ENCODE peak calls at places on chromosomes 6 and 20, in seven cellular contexts. One of them, this sample, is unnamed.

GRCh38 chr6:51844391-51844735 is 243.1 kb downstream of the PKHD1 start:
- DNase-seq in endothelial cell: peak
- DNase-seq in B cell: no peak
- DNase-seq in MCF 10A: peak
- DNase-seq in astrocyte of the cerebellum: no peak
- DNase-seq in heart left ventricle: no peak
- DNase-seq in A549: no peak
- DNase-seq in this sample: no peak

GRCh38 chr20:51132286-51132810 is 109.4 kb upstream of the KCNG1 start:
- DNase-seq in endothelial cell: no peak
- DNase-seq in B cell: no peak
- DNase-seq in MCF 10A: no peak
- DNase-seq in astrocyte of the cerebellum: no peak
- DNase-seq in heart left ventricle: no peak
- DNase-seq in A549: no peak
- DNase-seq in this sample: no peak

GRCh38 chr6:2734517-2735076 is 16.1 kb downstream of the MYLK4 start:
- DNase-seq in endothelial cell: no peak
- DNase-seq in B cell: no peak
- DNase-seq in MCF 10A: peak
- DNase-seq in astrocyte of the cerebellum: no peak
- DNase-seq in heart left ventricle: no peak
- DNase-seq in A549: no peak
- DNase-seq in this sample: peak

GRCh38 chr20:32763202-32763999 is 1.2 kb downstream of the DNMT3B start:
- DNase-seq in endothelial cell: no peak
- DNase-seq in B cell: peak
- DNase-seq in MCF 10A: no peak
- DNase-seq in astrocyte of the cerebellum: no peak
- DNase-seq in heart left ventricle: no peak
- DNase-seq in A549: no peak
- DNase-seq in this sample: no peak

GRCh38 chr6:148595550-148595949 is 151.3 kb upstream of the UST start:
- DNase-seq in endothelial cell: no peak
- DNase-seq in B cell: no peak
- DNase-seq in MCF 10A: no peak
- DNase-seq in astrocyte of the cerebellum: no peak
- DNase-seq in heart left ventricle: no peak
- DNase-seq in A549: no peak
- DNase-seq in this sample: no peak

GRCh38 chr6:133756046-133756445 is 132.9 kb upstream of the TCF21 start:
- DNase-seq in endothelial cell: no peak
- DNase-seq in B cell: no peak
- DNase-seq in MCF 10A: no peak
- DNase-seq in astrocyte of the cerebellum: no peak
- DNase-seq in heart left ventricle: no peak
- DNase-seq in A549: no peak
- DNase-seq in this sample: no peak

GRCh38 chr20:45779011-45779915 is 12.4 kb downstream of the WFDC3 start:
- DNase-seq in endothelial cell: no peak
- DNase-seq in B cell: no peak
- DNase-seq in MCF 10A: peak
- DNase-seq in astrocyte of the cerebellum: peak
- DNase-seq in heart left ventricle: peak
- DNase-seq in A549: peak
- DNase-seq in this sample: no peak

GRCh38 chr20:10984899-10985298 is 311.1 kb upstream of the JAG1 start:
- DNase-seq in endothelial cell: no peak
- DNase-seq in B cell: no peak
- DNase-seq in MCF 10A: no peak
- DNase-seq in astrocyte of the cerebellum: no peak
- DNase-seq in heart left ventricle: no peak
- DNase-seq in A549: peak
- DNase-seq in this sample: no peak

GRCh38 chr6:79076160-79076559 is 1.9 kb downstream of the PHIP start:
- DNase-seq in endothelial cell: no peak
- DNase-seq in B cell: no peak
- DNase-seq in MCF 10A: peak
- DNase-seq in astrocyte of the cerebellum: no peak
- DNase-seq in heart left ventricle: no peak
- DNase-seq in A549: no peak
- DNase-seq in this sample: no peak

GRCh38 chr6:105587349-105588115 is 184.7 kb upstream of the PREP start:
- DNase-seq in endothelial cell: no peak
- DNase-seq in B cell: no peak
- DNase-seq in MCF 10A: peak
- DNase-seq in astrocyte of the cerebellum: no peak
- DNase-seq in heart left ventricle: no peak
- DNase-seq in A549: peak
- DNase-seq in this sample: no peak

GRCh38 chr6:31158863-31159855 is 770 bp downstream of the TCF19 start:
- DNase-seq in endothelial cell: no peak
- DNase-seq in B cell: peak
- DNase-seq in MCF 10A: peak
- DNase-seq in astrocyte of the cerebellum: no peak
- DNase-seq in heart left ventricle: no peak
- DNase-seq in A549: no peak
- DNase-seq in this sample: no peak

GRCh38 chr6:108897371-108897770 is 49.1 kb downstream of the ARMC2 start:
- DNase-seq in endothelial cell: no peak
- DNase-seq in B cell: no peak
- DNase-seq in MCF 10A: peak
- DNase-seq in astrocyte of the cerebellum: no peak
- DNase-seq in heart left ventricle: peak
- DNase-seq in A549: peak
- DNase-seq in this sample: no peak

GRCh38 chr6:83633149-83633548 is 75.8 kb downstream of the SNAP91 start:
- DNase-seq in endothelial cell: no peak
- DNase-seq in B cell: no peak
- DNase-seq in MCF 10A: no peak
- DNase-seq in astrocyte of the cerebellum: no peak
- DNase-seq in heart left ventricle: no peak
- DNase-seq in A549: no peak
- DNase-seq in this sample: no peak

GRCh38 chr6:72864236-72864635 is 242.4 kb downstream of the KCNQ5 start:
- DNase-seq in endothelial cell: no peak
- DNase-seq in B cell: no peak
- DNase-seq in MCF 10A: no peak
- DNase-seq in astrocyte of the cerebellum: no peak
- DNase-seq in heart left ventricle: no peak
- DNase-seq in A549: no peak
- DNase-seq in this sample: no peak

GRCh38 chr6:142341855-142342330 is 40.1 kb downstream of the ADGRG6 start:
- DNase-seq in endothelial cell: no peak
- DNase-seq in B cell: no peak
- DNase-seq in MCF 10A: no peak
- DNase-seq in astrocyte of the cerebellum: no peak
- DNase-seq in heart left ventricle: no peak
- DNase-seq in A549: no peak
- DNase-seq in this sample: no peak

GRCh38 chr6:125640441-125641150 is 108.8 kb upstream of the HEY2 start:
- DNase-seq in endothelial cell: no peak
- DNase-seq in B cell: no peak
- DNase-seq in MCF 10A: no peak
- DNase-seq in astrocyte of the cerebellum: no peak
- DNase-seq in heart left ventricle: no peak
- DNase-seq in A549: no peak
- DNase-seq in this sample: no peak

GRCh38 chr6:114108119-114109002 is 137.4 kb upstream of the HDAC2 start:
- DNase-seq in endothelial cell: peak
- DNase-seq in B cell: no peak
- DNase-seq in MCF 10A: peak
- DNase-seq in astrocyte of the cerebellum: peak
- DNase-seq in heart left ventricle: peak
- DNase-seq in A549: peak
- DNase-seq in this sample: no peak

GRCh38 chr20:19958243-19958642 is 58.9 kb upstream of the NAA20 start:
- DNase-seq in endothelial cell: no peak
- DNase-seq in B cell: no peak
- DNase-seq in MCF 10A: peak
- DNase-seq in astrocyte of the cerebellum: no peak
- DNase-seq in heart left ventricle: no peak
- DNase-seq in A549: no peak
- DNase-seq in this sample: no peak

GRCh38 chr20:19962958-19963357 is 54.2 kb upstream of the NAA20 start:
- DNase-seq in endothelial cell: no peak
- DNase-seq in B cell: no peak
- DNase-seq in MCF 10A: no peak
- DNase-seq in astrocyte of the cerebellum: no peak
- DNase-seq in heart left ventricle: no peak
- DNase-seq in A549: no peak
- DNase-seq in this sample: no peak

GRCh38 chr20:19958923-19959322 is 58.2 kb upstream of the NAA20 start:
- DNase-seq in endothelial cell: no peak
- DNase-seq in B cell: no peak
- DNase-seq in MCF 10A: no peak
- DNase-seq in astrocyte of the cerebellum: no peak
- DNase-seq in heart left ventricle: no peak
- DNase-seq in A549: no peak
- DNase-seq in this sample: no peak

GRCh38 chr20:19961298-19961697 is 55.9 kb upstream of the NAA20 start:
- DNase-seq in endothelial cell: no peak
- DNase-seq in B cell: no peak
- DNase-seq in MCF 10A: no peak
- DNase-seq in astrocyte of the cerebellum: no peak
- DNase-seq in heart left ventricle: no peak
- DNase-seq in A549: no peak
- DNase-seq in this sample: no peak

DNA sequence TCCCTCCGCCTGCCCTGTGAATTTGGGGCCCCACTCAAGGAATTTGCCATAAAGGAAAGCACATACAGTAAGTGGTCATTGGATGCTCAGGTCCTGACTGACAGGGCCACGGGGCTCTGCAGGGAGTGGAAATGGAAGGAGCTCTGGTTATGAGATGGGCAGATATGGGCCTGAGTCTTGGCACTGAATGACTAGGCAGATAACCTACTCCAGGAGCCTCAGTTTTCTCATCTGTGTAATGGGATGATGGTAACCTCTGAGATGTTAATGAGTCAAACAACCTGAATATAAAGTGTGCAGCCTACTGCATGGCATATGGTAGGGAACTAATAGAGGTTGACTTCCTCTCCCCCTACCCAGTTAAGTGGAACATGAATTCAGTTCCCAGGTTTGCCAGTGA is 56.4 kb upstream of the NAA20 start:
- DNase-seq in endothelial cell: no peak
- DNase-seq in B cell: no peak
- DNase-seq in MCF 10A: no peak
- DNase-seq in astrocyte of the cerebellum: no peak
- DNase-seq in heart left ventricle: no peak
- DNase-seq in A549: no peak
- DNase-seq in this sample: no peak
- TF ChIP-seq CTCF in endothelial cell: no peak
- TF ChIP-seq CTCF in B cell: no peak
- TF ChIP-seq CTCF in MCF 10A: no peak
- TF ChIP-seq CTCF in astrocyte of the cerebellum: no peak
- TF ChIP-seq CTCF in heart left ventricle: no peak
- TF ChIP-seq CTCF in A549: no peak
- TF ChIP-seq CTCF in this sample: no peak

DNA sequence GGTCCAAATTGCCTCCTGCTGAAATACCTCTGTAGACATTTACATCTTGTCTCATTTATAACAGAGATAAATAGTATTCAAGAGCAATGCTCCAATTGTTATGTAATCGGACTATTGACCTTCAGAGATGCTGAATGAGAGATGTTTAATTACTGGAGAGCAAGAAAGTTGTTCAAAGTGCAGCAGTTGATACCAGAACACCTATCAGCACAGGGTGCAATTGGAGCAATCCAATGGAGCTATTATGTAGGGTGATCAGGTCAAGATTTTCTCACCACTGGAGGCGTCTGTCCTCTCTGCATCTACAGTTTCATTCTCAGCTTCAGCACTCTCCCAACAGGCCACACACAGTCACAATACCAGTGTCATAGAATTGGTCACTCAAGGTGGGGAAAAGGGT is 19.5 kb upstream of the TMX4 start:
- DNase-seq in endothelial cell: no peak
- DNase-seq in B cell: no peak
- DNase-seq in MCF 10A: no peak
- DNase-seq in astrocyte of the cerebellum: no peak
- DNase-seq in heart left ventricle: no peak
- DNase-seq in A549: peak
- DNase-seq in this sample: no peak
- TF ChIP-seq CTCF in endothelial cell: no peak
- TF ChIP-seq CTCF in B cell: no peak
- TF ChIP-seq CTCF in MCF 10A: no peak
- TF ChIP-seq CTCF in astrocyte of the cerebellum: no peak
- TF ChIP-seq CTCF in heart left ventricle: no peak
- TF ChIP-seq CTCF in A549: no peak
- TF ChIP-seq CTCF in this sample: no peak

DNA sequence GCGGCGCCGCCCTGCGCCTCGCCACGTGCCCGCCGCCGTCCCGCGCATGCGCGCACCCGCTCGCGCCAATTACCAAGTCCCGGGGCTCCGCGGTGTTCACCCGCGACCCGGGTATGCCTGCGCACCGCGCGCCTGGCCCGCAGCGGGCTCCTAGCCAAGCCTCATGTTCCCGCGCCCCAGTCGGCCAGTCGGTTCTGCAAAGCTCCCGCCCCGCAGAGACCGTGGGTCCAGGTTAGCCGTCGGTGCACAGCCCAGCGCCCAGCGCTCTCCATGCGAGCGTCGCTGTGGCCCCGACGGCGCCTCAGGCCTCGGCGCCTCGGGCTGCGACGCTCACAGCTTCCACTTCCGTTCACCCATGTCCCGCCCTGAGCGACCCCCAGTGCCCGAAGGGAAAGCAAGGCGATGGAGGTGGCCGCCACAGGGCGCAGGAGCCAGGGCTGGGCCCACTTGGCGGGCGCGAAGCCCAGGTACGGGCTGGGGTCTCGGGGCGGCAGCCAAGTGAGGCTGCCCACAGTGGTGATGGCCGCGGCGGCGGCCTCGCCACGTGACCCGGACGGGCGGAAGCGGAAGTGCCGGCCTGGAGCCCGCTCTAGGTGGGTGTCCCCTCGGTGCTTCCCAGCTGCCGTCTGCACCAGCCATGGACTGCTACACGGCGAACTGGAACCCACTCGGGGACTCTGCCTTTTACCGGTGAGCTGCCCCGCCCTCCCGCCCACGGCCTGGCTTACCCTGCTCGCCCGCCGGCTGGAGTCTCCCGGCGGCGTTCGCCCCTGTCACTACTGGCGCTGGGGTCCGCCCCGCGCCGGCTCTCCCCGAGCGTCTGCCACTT is at the start of the genes PCED1A and VPS16:
- DNase-seq in endothelial cell: peak
- DNase-seq in B cell: peak
- DNase-seq in MCF 10A: peak
- DNase-seq in astrocyte of the cerebellum: peak
- DNase-seq in heart left ventricle: peak
- DNase-seq in A549: peak
- DNase-seq in this sample: peak
- TF ChIP-seq CTCF in endothelial cell: no peak
- TF ChIP-seq CTCF in B cell: no peak
- TF ChIP-seq CTCF in MCF 10A: no peak
- TF ChIP-seq CTCF in astrocyte of the cerebellum: no peak
- TF ChIP-seq CTCF in heart left ventricle: no peak
- TF ChIP-seq CTCF in A549: no peak
- TF ChIP-seq CTCF in this sample: no peak

DNA sequence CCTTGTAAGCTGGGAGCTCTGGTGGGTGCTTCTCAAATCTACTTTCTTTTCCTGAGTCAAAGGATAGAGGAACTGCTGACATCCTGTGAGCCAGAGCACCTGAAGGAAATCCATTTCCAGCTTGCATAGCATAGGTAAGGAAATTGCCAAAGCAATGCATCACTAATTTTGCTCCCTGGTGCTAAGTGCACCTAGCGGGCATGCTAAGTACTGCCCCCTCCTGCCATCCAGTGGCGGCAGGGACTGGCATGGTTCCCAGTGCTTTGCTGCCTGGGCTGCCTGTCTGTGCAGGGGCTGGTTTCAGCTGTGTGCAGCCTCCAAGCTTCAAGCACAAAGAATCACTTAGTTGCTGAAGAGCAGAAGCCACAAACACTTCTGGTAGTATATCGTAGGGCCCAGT is 63.9 kb downstream of the FARS2 start:
- DNase-seq in endothelial cell: peak
- DNase-seq in B cell: no peak
- DNase-seq in MCF 10A: peak
- DNase-seq in astrocyte of the cerebellum: no peak
- DNase-seq in heart left ventricle: no peak
- DNase-seq in A549: no peak
- DNase-seq in this sample: no peak
- TF ChIP-seq CTCF in endothelial cell: no peak
- TF ChIP-seq CTCF in B cell: no peak
- TF ChIP-seq CTCF in MCF 10A: peak
- TF ChIP-seq CTCF in astrocyte of the cerebellum: no peak
- TF ChIP-seq CTCF in heart left ventricle: no peak
- TF ChIP-seq CTCF in A549: no peak
- TF ChIP-seq CTCF in this sample: no peak